ENCODE peak calls at places on chromosome 3, in nine cellular contexts. J is WTC11; E is GM13977; S is cardiac fibroblast; Z is stimulated activated naive CD4-positive, alpha-beta T cell treated with Interleukin-2 at 50 U/mL for 16 hours; V is CD4-positive, alpha-beta memory T cell; L is midbrain; P is Right ventricle myocardium superior; F is AG08396. X is an unnamed sample.

GRCh38 chr3:195001961-195002861 is 268.7 kb downstream of the XXYLT1 start:
- DNase-seq in E (peak; percentile 70), Z (no peak), S (peak; percentile 55), V (no peak), P (peak; percentile 79), J (peak; percentile 68), L (no peak), F (peak; percentile 51), X (no peak)

GRCh38 chr3:136903899-136904298 is 41.9 kb downstream of the NCK1 start:
- DNase-seq in L (no peak), E (no peak), Z (no peak), S (no peak), J (no peak), P (no peak), F (no peak), V (no peak), X (no peak)

GRCh38 chr3:66642484-66642883 is 141.7 kb upstream of the LRIG1 start:
- DNase-seq in S (no peak), L (no peak), F (no peak), Z (no peak), P (no peak), V (no peak), E (no peak), J (no peak), X (no peak)

GRCh38 chr3:106720510-106720909 is 656.7 kb upstream of the CCDC54 start:
- DNase-seq in S (no peak), Z (no peak), E (no peak), F (no peak), J (no peak), L (no peak), P (no peak), V (no peak), X (no peak)

GRCh38 chr3:170054204-170054603 is 16.4 kb downstream of the GPR160 start:
- DNase-seq in Z (no peak), P (no peak), F (no peak), V (no peak), J (no peak), L (no peak), S (peak; percentile 30), E (no peak), X (no peak)

GRCh38 chr3:182142928-182143327 is 431.2 kb downstream of the SOX2 start:
- DNase-seq in F (no peak), S (no peak), P (no peak), L (no peak), E (no peak), J (no peak), Z (no peak), V (no peak), X (no peak)

GRCh38 chr3:4514321-4514720 is 21.2 kb downstream of the ITPR1 start:
- DNase-seq in P (no peak), F (no peak), E (no peak), J (no peak), V (no peak), L (no peak), S (no peak), Z (no peak), X (no peak)

GRCh38 chr3:173865900-173866498 is 468.5 kb downstream of the NLGN1 start:
- DNase-seq in F (no peak), V (no peak), Z (no peak), P (no peak), L (no peak), J (peak; percentile 58), E (no peak), S (no peak), X (no peak)

GRCh38 chr3:100103558-100104441 is 10.5 kb downstream of the FILIP1L start:
- DNase-seq in V (no peak), L (no peak), J (no peak), E (peak; percentile 24), Z (no peak), S (peak; percentile 52), P (no peak), F (peak; percentile 67), X (no peak)

GRCh38 chr3:187838016-187838535 is 92.8 kb upstream of the BCL6 start:
- DNase-seq in V (no peak), L (no peak), Z (no peak), S (no peak), E (no peak), J (no peak), P (no peak), F (no peak), X (no peak)

GRCh38 chr3:50571486-50571885 is 2.2 kb downstream of the HEMK1 start:
- DNase-seq in J (no peak), P (no peak), E (no peak), Z (no peak), L (no peak), V (no peak), S (no peak), F (no peak), X (no peak)

GRCh38 chr3:136141296-136141785 is 54.8 kb downstream of the MSL2 start:
- DNase-seq in J (no peak), Z (no peak), S (no peak), V (no peak), F (no peak), E (no peak), P (no peak), L (no peak), X (no peak)

GRCh38 chr3:43024183-43024865 is 45.2 kb downstream of the GASK1A start:
- DNase-seq in F (no peak), Z (peak; percentile 6), L (no peak), S (no peak), E (no peak), P (no peak), J (no peak), V (peak; percentile 69), X (peak; percentile 16)

GRCh38 chr3:36729204-36730056 is 34.9 kb downstream of the DCLK3 start:
- DNase-seq in L (peak; percentile 46), F (peak; percentile 49), V (no peak), S (peak; percentile 79), P (no peak), J (no peak), E (peak; percentile 40), Z (no peak), X (no peak)

X was measured in effector CD8-positive, alpha-beta T cell.